ENCODE peak calls at places on chromosomes 11 and 22, in eight cellular contexts. P, L, K, J, W, Q, X and D are unnamed samples.

GRCh38 chr11:18365736-18366135 is 28.6 kb upstream of the LDHA start:
- DNase-seq in P (no peak), L (no peak), K (no peak), J (no peak), W (no peak), Q (no peak), X (no peak), D (no peak)

GRCh38 chr11:69380451-69380901 is 86.5 kb downstream of the MYEOV start:
- DNase-seq in P (no peak), L (no peak), K (no peak), J (no peak), W (peak; percentile 45), Q (no peak), X (no peak), D (no peak)

GRCh38 chr11:19201737-19202605 is at the start of gene CSRP3:
- DNase-seq in P (no peak), L (no peak), K (no peak), J (no peak), W (no peak), Q (no peak), X (no peak), D (no peak)

GRCh38 chr11:67572747-67573419 is 10.7 kb upstream of the GSTP1 start:
- DNase-seq in P (no peak), L (peak; percentile 31), K (peak; percentile 43), J (peak; percentile 23), W (no peak), Q (peak; percentile 37), X (peak; percentile 34), D (no peak)

GRCh38 chr22:44372611-44373010 is 59.9 kb upstream of the SHISAL1 start:
- DNase-seq in P (no peak), L (no peak), K (no peak), J (no peak), W (peak; percentile 49), Q (no peak), X (no peak), D (no peak)

GRCh38 chr22:17272511-17272991 is 53.3 kb upstream of the ADA2 start:
- DNase-seq in P (no peak), L (no peak), K (peak; percentile 62), J (no peak), W (no peak), Q (no peak), X (no peak), D (no peak)

GRCh38 chr11:74338963-74339362 is 27.5 kb upstream of the P4HA3 start:
- DNase-seq in P (no peak), L (no peak), K (no peak), J (no peak), W (no peak), Q (no peak), X (no peak), D (no peak)

GRCh38 chr11:61791737-61792309 is 576 bp downstream of the TMEM258 start:
- DNase-seq in P (no peak), L (peak; percentile 80), K (peak; percentile 68), J (no peak), W (peak; percentile 85), Q (peak; percentile 56), X (peak; percentile 45), D (peak; percentile 29)

GRCh38 chr11:103659138-103659734 is 377.2 kb upstream of the DDI1 start:
- DNase-seq in P (no peak), L (no peak), K (peak; percentile 18), J (no peak), W (no peak), Q (no peak), X (no peak), D (no peak)

GRCh38 chr22:50316114-50317065 is 8.9 kb upstream of the PLXNB2 start:
- DNase-seq in P (no peak), L (no peak), K (peak; percentile 14), J (no peak), W (no peak), Q (no peak), X (no peak), D (no peak)

GRCh38 chr11:60589611-60590010 is 74.4 kb downstream of the MS4A13 start:
- DNase-seq in P (no peak), L (no peak), K (no peak), J (no peak), W (no peak), Q (peak; percentile 21), X (no peak), D (no peak)

GRCh38 chr11:103358251-103358650 is 249.0 kb downstream of the DYNC2H1 start:
- DNase-seq in P (no peak), L (no peak), K (no peak), J (no peak), W (no peak), Q (no peak), X (no peak), D (no peak)

GRCh38 chr22:45150139-45150538 is 13.6 kb upstream of the NUP50 start:
- DNase-seq in P (no peak), L (no peak), K (no peak), J (no peak), W (no peak), Q (no peak), X (no peak), D (no peak)

GRCh38 chr11:23539556-23539955 is 679.3 kb upstream of the CCDC179 start:
- DNase-seq in P (no peak), L (no peak), K (no peak), J (no peak), W (no peak), Q (no peak), X (no peak), D (no peak)

GRCh38 chr11:75637998-75638397 is 30.8 kb downstream of the MAP6 start:
- DNase-seq in P (no peak), L (no peak), K (no peak), J (no peak), W (no peak), Q (no peak), X (no peak), D (no peak)

GRCh38 chr11:108405706-108406105 is 61.6 kb downstream of the C11orf65 start:
- DNase-seq in P (no peak), L (no peak), K (no peak), J (no peak), W (no peak), Q (no peak), X (no peak), D (no peak)

GRCh38 chr11:2777396-2777795 is 77.6 kb upstream of the KCNQ1OT1 start:
- DNase-seq in P (peak; percentile 13), L (peak; percentile 11), K (peak; percentile 32), J (no peak), W (peak; percentile 49), Q (no peak), X (no peak), D (no peak)

GRCh38 chr11:69598147-69598546 is 42.8 kb upstream of the CCND1 start:
- DNase-seq in P (no peak), L (no peak), K (no peak), J (no peak), W (no peak), Q (no peak), X (no peak), D (no peak)

GRCh38 chr22:23180301-23180892 is at the start of gene BCR:
- DNase-seq in P (peak; percentile 74), L (peak; percentile 65), K (peak; percentile 87), J (peak; percentile 63), W (peak; percentile 72), Q (peak; percentile 43), X (peak; percentile 61), D (peak; percentile 62)

GRCh38 chr11:109040303-109040702 is 375.4 kb downstream of the DDX10 start:
- DNase-seq in P (no peak), L (no peak), K (peak; percentile 52), J (no peak), W (no peak), Q (peak; percentile 3), X (no peak), D (no peak)

GRCh38 chr11:64787526-64788320 is 9.4 kb upstream of the SF1 start:
- DNase-seq in P (peak; percentile 84), L (no peak), K (peak; percentile 88), J (peak; percentile 59), W (peak; percentile 79), Q (peak; percentile 45), X (peak; percentile 66), D (peak; percentile 28)

GRCh38 chr11:86983071-86983488 is 27.9 kb upstream of the FZD4 start:
- DNase-seq in P (no peak), L (peak; percentile 61), K (no peak), J (no peak), W (no peak), Q (no peak), X (no peak), D (no peak)

GRCh38 chr22:49601614-49602321 is 225.9 kb downstream of the BRD1 start:
- DNase-seq in P (no peak), L (no peak), K (no peak), J (no peak), W (no peak), Q (no peak), X (no peak), D (no peak)

GRCh38 chr11:19691815-19692214 is 20.8 kb upstream of the NAV2 start:
- DNase-seq in P (no peak), L (no peak), K (no peak), J (no peak), W (no peak), Q (no peak), X (no peak), D (no peak)

GRCh38 chr22:45948081-45948648 is 28.8 kb downstream of the WNT7B start:
- DNase-seq in P (no peak), L (no peak), K (no peak), J (no peak), W (no peak), Q (no peak), X (no peak), D (no peak)

GRCh38 chr11:75558939-75559843 is 2.9 kb upstream of the SERPINH1 start:
- DNase-seq in P (no peak), L (peak; percentile 73), K (no peak), J (no peak), W (no peak), Q (no peak), X (no peak), D (no peak)

GRCh38 chr22:49735411-49736311 is 92.0 kb downstream of the BRD1 start:
- DNase-seq in P (peak; percentile 59), L (no peak), K (peak; percentile 94), J (no peak), W (no peak), Q (no peak), X (no peak), D (no peak)

GRCh38 chr22:28207281-28208030 is 288.4 kb upstream of the PITPNB start:
- DNase-seq in P (no peak), L (no peak), K (no peak), J (no peak), W (no peak), Q (no peak), X (no peak), D (no peak)

GRCh38 chr11:73950869-73951710 is at the start of gene DNAJB13:
- DNase-seq in P (no peak), L (peak; percentile 25), K (peak; percentile 90), J (no peak), W (no peak), Q (peak; percentile 58), X (no peak), D (no peak)

GRCh38 chr11:38089728-38090127 is 1491.7 kb upstream of the RAG2 start:
- DNase-seq in P (no peak), L (no peak), K (no peak), J (no peak), W (no peak), Q (no peak), X (no peak), D (no peak)

GRCh38 chr22:19863571-19863970 is 8.9 kb upstream of the GNB1L start:
- DNase-seq in P (no peak), L (no peak), K (no peak), J (no peak), W (no peak), Q (no peak), X (no peak), D (no peak)